ENCODE peak calls at places on chromosomes 13 and 19, in ten cellular contexts. One of them, this sample, is unnamed.

GRCh38 chr13:66656050-66656449 is 574.1 kb downstream of the PCDH9 start:
- DNase-seq in fibroblast of lung: no peak
- DNase-seq in tibial nerve: no peak
- DNase-seq in MCF 10A: no peak
- DNase-seq in heart left ventricle: no peak
- DNase-seq in nephron progenitor cell: no peak
- DNase-seq in left ventricle myocardium inferior: no peak
- DNase-seq in fibroblast of pulmonary artery: no peak
- DNase-seq in colonic mucosa: no peak
- DNase-seq in LNCaP clone FGC: no peak
- DNase-seq in this sample: no peak

GRCh38 chr19:31255863-31256600 is 93.2 kb downstream of the TSHZ3 start:
- DNase-seq in fibroblast of lung: no peak
- DNase-seq in tibial nerve: no peak
- DNase-seq in MCF 10A: no peak
- DNase-seq in heart left ventricle: no peak
- DNase-seq in nephron progenitor cell: no peak
- DNase-seq in left ventricle myocardium inferior: no peak
- DNase-seq in fibroblast of pulmonary artery: no peak
- DNase-seq in colonic mucosa: no peak
- DNase-seq in LNCaP clone FGC: no peak
- DNase-seq in this sample: no peak

GRCh38 chr13:35190241-35190640 is 248.2 kb downstream of the NBEA start:
- DNase-seq in fibroblast of lung: peak; percentile 29
- DNase-seq in tibial nerve: no peak
- DNase-seq in MCF 10A: no peak
- DNase-seq in heart left ventricle: no peak
- DNase-seq in nephron progenitor cell: no peak
- DNase-seq in left ventricle myocardium inferior: no peak
- DNase-seq in fibroblast of pulmonary artery: no peak
- DNase-seq in colonic mucosa: no peak
- DNase-seq in LNCaP clone FGC: no peak
- DNase-seq in this sample: no peak

GRCh38 chr13:93446256-93446655 is 219.6 kb downstream of the GPC6 start:
- DNase-seq in fibroblast of lung: no peak
- DNase-seq in tibial nerve: no peak
- DNase-seq in MCF 10A: no peak
- DNase-seq in heart left ventricle: no peak
- DNase-seq in nephron progenitor cell: no peak
- DNase-seq in left ventricle myocardium inferior: no peak
- DNase-seq in fibroblast of pulmonary artery: no peak
- DNase-seq in colonic mucosa: no peak
- DNase-seq in LNCaP clone FGC: no peak
- DNase-seq in this sample: no peak

GRCh38 chr19:12974301-12975220 is 5.2 kb downstream of the DAND5 start:
- DNase-seq in fibroblast of lung: no peak
- DNase-seq in tibial nerve: no peak
- DNase-seq in MCF 10A: no peak
- DNase-seq in heart left ventricle: no peak
- DNase-seq in nephron progenitor cell: no peak
- DNase-seq in left ventricle myocardium inferior: no peak
- DNase-seq in fibroblast of pulmonary artery: no peak
- DNase-seq in colonic mucosa: no peak
- DNase-seq in LNCaP clone FGC: no peak
- DNase-seq in this sample: no peak

GRCh38 chr19:39038098-39038497 is 5.7 kb upstream of the FBXO27 start:
- DNase-seq in fibroblast of lung: peak; percentile 43
- DNase-seq in tibial nerve: no peak
- DNase-seq in MCF 10A: peak; percentile 68
- DNase-seq in heart left ventricle: no peak
- DNase-seq in nephron progenitor cell: peak; percentile 47
- DNase-seq in left ventricle myocardium inferior: no peak
- DNase-seq in fibroblast of pulmonary artery: peak; percentile 47
- DNase-seq in colonic mucosa: no peak
- DNase-seq in LNCaP clone FGC: no peak
- DNase-seq in this sample: peak; percentile 59

GRCh38 chr19:9721861-9722260 is 46.7 kb downstream of the ZNF846 start:
- DNase-seq in fibroblast of lung: no peak
- DNase-seq in tibial nerve: no peak
- DNase-seq in MCF 10A: peak; percentile 11
- DNase-seq in heart left ventricle: no peak
- DNase-seq in nephron progenitor cell: no peak
- DNase-seq in left ventricle myocardium inferior: no peak
- DNase-seq in fibroblast of pulmonary artery: no peak
- DNase-seq in colonic mucosa: no peak
- DNase-seq in LNCaP clone FGC: no peak
- DNase-seq in this sample: no peak

GRCh38 chr13:55761986-55762385 is 1378.7 kb upstream of the PRR20A start:
- DNase-seq in fibroblast of lung: no peak
- DNase-seq in tibial nerve: no peak
- DNase-seq in MCF 10A: peak; percentile 3
- DNase-seq in heart left ventricle: no peak
- DNase-seq in nephron progenitor cell: no peak
- DNase-seq in left ventricle myocardium inferior: no peak
- DNase-seq in fibroblast of pulmonary artery: no peak
- DNase-seq in colonic mucosa: no peak
- DNase-seq in LNCaP clone FGC: no peak
- DNase-seq in this sample: no peak

GRCh38 chr19:6767081-6767356 is 216 bp downstream of the SH2D3A start:
- DNase-seq in fibroblast of lung: no peak
- DNase-seq in tibial nerve: no peak
- DNase-seq in MCF 10A: peak; percentile 62
- DNase-seq in heart left ventricle: no peak
- DNase-seq in nephron progenitor cell: no peak
- DNase-seq in left ventricle myocardium inferior: no peak
- DNase-seq in fibroblast of pulmonary artery: no peak
- DNase-seq in colonic mucosa: peak; percentile 73
- DNase-seq in LNCaP clone FGC: no peak
- DNase-seq in this sample: no peak

GRCh38 chr13:26819067-26819466 is 58.5 kb upstream of the GPR12 start:
- DNase-seq in fibroblast of lung: no peak
- DNase-seq in tibial nerve: no peak
- DNase-seq in MCF 10A: no peak
- DNase-seq in heart left ventricle: peak; percentile 37
- DNase-seq in nephron progenitor cell: no peak
- DNase-seq in left ventricle myocardium inferior: no peak
- DNase-seq in fibroblast of pulmonary artery: no peak
- DNase-seq in colonic mucosa: no peak
- DNase-seq in LNCaP clone FGC: no peak
- DNase-seq in this sample: no peak

GRCh38 chr13:28568286-28568685 is 73.4 kb upstream of the FLT1 start:
- DNase-seq in fibroblast of lung: peak; percentile 43
- DNase-seq in tibial nerve: peak; percentile 34
- DNase-seq in MCF 10A: no peak
- DNase-seq in heart left ventricle: peak; percentile 90
- DNase-seq in nephron progenitor cell: no peak
- DNase-seq in left ventricle myocardium inferior: peak; percentile 76
- DNase-seq in fibroblast of pulmonary artery: peak; percentile 71
- DNase-seq in colonic mucosa: peak; percentile 37
- DNase-seq in LNCaP clone FGC: peak; percentile 3
- DNase-seq in this sample: no peak

GRCh38 chr13:33487575-33488243 is 202.2 kb upstream of the STARD13 start:
- DNase-seq in fibroblast of lung: peak; percentile 65
- DNase-seq in tibial nerve: peak; percentile 32
- DNase-seq in MCF 10A: peak; percentile 19
- DNase-seq in heart left ventricle: no peak
- DNase-seq in nephron progenitor cell: no peak
- DNase-seq in left ventricle myocardium inferior: no peak
- DNase-seq in fibroblast of pulmonary artery: peak; percentile 65
- DNase-seq in colonic mucosa: peak; percentile 25
- DNase-seq in LNCaP clone FGC: no peak
- DNase-seq in this sample: no peak
- TF ChIP-seq CTCF in fibroblast of lung: peak; percentile 55
- TF ChIP-seq CTCF in tibial nerve: peak; percentile 57
- TF ChIP-seq CTCF in MCF 10A: no peak
- TF ChIP-seq CTCF in heart left ventricle: peak; percentile 42
- TF ChIP-seq CTCF in nephron progenitor cell: no peak
- TF ChIP-seq CTCF in left ventricle myocardium inferior: peak; percentile 60
- TF ChIP-seq CTCF in fibroblast of pulmonary artery: peak; percentile 49
- TF ChIP-seq CTCF in colonic mucosa: no peak
- TF ChIP-seq CTCF in LNCaP clone FGC: peak; percentile 37
- TF ChIP-seq CTCF in this sample: no peak

GRCh38 chr19:43430976-43431375 is 16.3 kb downstream of the TEX101 start:
- DNase-seq in fibroblast of lung: no peak
- DNase-seq in tibial nerve: no peak
- DNase-seq in MCF 10A: no peak
- DNase-seq in heart left ventricle: no peak
- DNase-seq in nephron progenitor cell: no peak
- DNase-seq in left ventricle myocardium inferior: no peak
- DNase-seq in fibroblast of pulmonary artery: no peak
- DNase-seq in colonic mucosa: no peak
- DNase-seq in LNCaP clone FGC: no peak
- DNase-seq in this sample: no peak

GRCh38 chr19:43432866-43433673 is 18.4 kb downstream of the TEX101 start:
- DNase-seq in fibroblast of lung: peak; percentile 51
- DNase-seq in tibial nerve: peak; percentile 40
- DNase-seq in MCF 10A: peak; percentile 71
- DNase-seq in heart left ventricle: peak; percentile 54
- DNase-seq in nephron progenitor cell: peak; percentile 66
- DNase-seq in left ventricle myocardium inferior: peak; percentile 41
- DNase-seq in fibroblast of pulmonary artery: peak; percentile 64
- DNase-seq in colonic mucosa: peak; percentile 70
- DNase-seq in LNCaP clone FGC: no peak
- DNase-seq in this sample: peak; percentile 33

GRCh38 chr19:43433689-43434088 is 19.0 kb downstream of the TEX101 start:
- DNase-seq in fibroblast of lung: no peak
- DNase-seq in tibial nerve: no peak
- DNase-seq in MCF 10A: no peak
- DNase-seq in heart left ventricle: no peak
- DNase-seq in nephron progenitor cell: no peak
- DNase-seq in left ventricle myocardium inferior: no peak
- DNase-seq in fibroblast of pulmonary artery: no peak
- DNase-seq in colonic mucosa: no peak
- DNase-seq in LNCaP clone FGC: no peak
- DNase-seq in this sample: no peak

GRCh38 chr19:43429395-43429794 is 14.7 kb downstream of the TEX101 start:
- DNase-seq in fibroblast of lung: no peak
- DNase-seq in tibial nerve: no peak
- DNase-seq in MCF 10A: no peak
- DNase-seq in heart left ventricle: no peak
- DNase-seq in nephron progenitor cell: no peak
- DNase-seq in left ventricle myocardium inferior: no peak
- DNase-seq in fibroblast of pulmonary artery: no peak
- DNase-seq in colonic mucosa: no peak
- DNase-seq in LNCaP clone FGC: no peak
- DNase-seq in this sample: no peak

DNA sequence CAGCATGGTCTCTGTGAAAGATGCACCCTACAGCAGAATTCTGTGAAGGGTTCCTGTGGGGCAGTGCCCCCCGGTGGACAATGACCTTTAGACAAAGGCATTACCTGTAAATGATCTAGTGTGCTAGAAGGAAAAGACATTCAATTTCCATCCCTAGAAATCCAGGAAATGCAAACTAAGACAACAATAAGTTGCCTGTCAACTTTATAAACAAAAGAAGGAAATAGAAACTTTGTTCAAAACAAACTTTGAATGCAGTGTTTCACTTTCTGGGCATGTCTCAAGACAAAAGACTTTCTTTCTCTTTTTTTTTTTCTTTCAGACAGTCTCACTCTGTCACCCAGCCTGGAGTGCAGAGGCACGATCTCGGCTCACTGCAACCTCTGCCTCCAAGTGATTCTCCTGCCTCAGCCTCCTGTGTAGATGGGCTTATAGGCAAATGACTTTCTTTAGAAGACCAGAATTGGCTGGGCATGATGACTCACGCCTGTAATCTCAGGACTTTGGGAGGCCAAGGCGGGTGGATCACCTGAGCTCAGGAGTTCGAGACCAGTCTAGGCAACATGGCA is 15.5 kb downstream of the TEX101 start:
- DNase-seq in fibroblast of lung: peak; percentile 25
- DNase-seq in tibial nerve: no peak
- DNase-seq in MCF 10A: no peak
- DNase-seq in heart left ventricle: no peak
- DNase-seq in nephron progenitor cell: no peak
- DNase-seq in left ventricle myocardium inferior: no peak
- DNase-seq in fibroblast of pulmonary artery: no peak
- DNase-seq in colonic mucosa: peak; percentile 33
- DNase-seq in LNCaP clone FGC: no peak
- DNase-seq in this sample: no peak
- TF ChIP-seq CTCF in fibroblast of lung: no peak
- TF ChIP-seq CTCF in tibial nerve: no peak
- TF ChIP-seq CTCF in MCF 10A: peak; percentile 9
- TF ChIP-seq CTCF in heart left ventricle: no peak
- TF ChIP-seq CTCF in nephron progenitor cell: peak; percentile 13
- TF ChIP-seq CTCF in left ventricle myocardium inferior: no peak
- TF ChIP-seq CTCF in fibroblast of pulmonary artery: peak; percentile 9
- TF ChIP-seq CTCF in colonic mucosa: no peak
- TF ChIP-seq CTCF in LNCaP clone FGC: peak; percentile 7
- TF ChIP-seq CTCF in this sample: no peak

GRCh38 chr19:55465460-55466245 is 1.1 kb upstream of the C19orf85 start:
- DNase-seq in fibroblast of lung: no peak
- DNase-seq in tibial nerve: no peak
- DNase-seq in MCF 10A: no peak
- DNase-seq in heart left ventricle: peak; percentile 24
- DNase-seq in nephron progenitor cell: no peak
- DNase-seq in left ventricle myocardium inferior: no peak
- DNase-seq in fibroblast of pulmonary artery: no peak
- DNase-seq in colonic mucosa: no peak
- DNase-seq in LNCaP clone FGC: no peak
- DNase-seq in this sample: no peak

GRCh38 chr19:55467236-55468053 is 2.9 kb upstream of the C19orf85 start:
- DNase-seq in fibroblast of lung: peak; percentile 61
- DNase-seq in tibial nerve: peak; percentile 72
- DNase-seq in MCF 10A: peak; percentile 65
- DNase-seq in heart left ventricle: peak; percentile 74
- DNase-seq in nephron progenitor cell: peak; percentile 83
- DNase-seq in left ventricle myocardium inferior: peak; percentile 69
- DNase-seq in fibroblast of pulmonary artery: peak; percentile 82
- DNase-seq in colonic mucosa: peak; percentile 62
- DNase-seq in LNCaP clone FGC: no peak
- DNase-seq in this sample: peak; percentile 27

GRCh38 chr19:55471266-55471665 is 5.2 kb upstream of the ZNF628 start:
- DNase-seq in fibroblast of lung: no peak
- DNase-seq in tibial nerve: no peak
- DNase-seq in MCF 10A: no peak
- DNase-seq in heart left ventricle: no peak
- DNase-seq in nephron progenitor cell: no peak
- DNase-seq in left ventricle myocardium inferior: no peak
- DNase-seq in fibroblast of pulmonary artery: no peak
- DNase-seq in colonic mucosa: no peak
- DNase-seq in LNCaP clone FGC: no peak
- DNase-seq in this sample: no peak

GRCh38 chr19:55466246-55466614 is 1.7 kb upstream of the C19orf85 start:
- DNase-seq in fibroblast of lung: no peak
- DNase-seq in tibial nerve: no peak
- DNase-seq in MCF 10A: no peak
- DNase-seq in heart left ventricle: no peak
- DNase-seq in nephron progenitor cell: no peak
- DNase-seq in left ventricle myocardium inferior: no peak
- DNase-seq in fibroblast of pulmonary artery: no peak
- DNase-seq in colonic mucosa: no peak
- DNase-seq in LNCaP clone FGC: no peak
- DNase-seq in this sample: no peak

GRCh38 chr19:55468054-55468393 is 3.5 kb upstream of the C19orf85 start:
- DNase-seq in fibroblast of lung: no peak
- DNase-seq in tibial nerve: no peak
- DNase-seq in MCF 10A: no peak
- DNase-seq in heart left ventricle: no peak
- DNase-seq in nephron progenitor cell: no peak
- DNase-seq in left ventricle myocardium inferior: no peak
- DNase-seq in fibroblast of pulmonary artery: no peak
- DNase-seq in colonic mucosa: no peak
- DNase-seq in LNCaP clone FGC: no peak
- DNase-seq in this sample: no peak
- TF ChIP-seq CTCF in fibroblast of lung: no peak
- TF ChIP-seq CTCF in tibial nerve: peak; percentile 30
- TF ChIP-seq CTCF in MCF 10A: no peak
- TF ChIP-seq CTCF in heart left ventricle: no peak
- TF ChIP-seq CTCF in nephron progenitor cell: no peak
- TF ChIP-seq CTCF in left ventricle myocardium inferior: no peak
- TF ChIP-seq CTCF in fibroblast of pulmonary artery: no peak
- TF ChIP-seq CTCF in colonic mucosa: no peak
- TF ChIP-seq CTCF in LNCaP clone FGC: no peak
- TF ChIP-seq CTCF in this sample: peak; percentile 4

GRCh38 chr19:23440207-23440606 is 44.9 kb upstream of the ZNF91 start:
- DNase-seq in fibroblast of lung: no peak
- DNase-seq in tibial nerve: no peak
- DNase-seq in MCF 10A: no peak
- DNase-seq in heart left ventricle: no peak
- DNase-seq in nephron progenitor cell: no peak
- DNase-seq in left ventricle myocardium inferior: no peak
- DNase-seq in fibroblast of pulmonary artery: no peak
- DNase-seq in colonic mucosa: no peak
- DNase-seq in LNCaP clone FGC: no peak
- DNase-seq in this sample: no peak
- TF ChIP-seq CTCF in fibroblast of lung: peak; percentile 26
- TF ChIP-seq CTCF in tibial nerve: no peak
- TF ChIP-seq CTCF in MCF 10A: peak; percentile 26
- TF ChIP-seq CTCF in heart left ventricle: no peak
- TF ChIP-seq CTCF in nephron progenitor cell: no peak
- TF ChIP-seq CTCF in left ventricle myocardium inferior: no peak
- TF ChIP-seq CTCF in fibroblast of pulmonary artery: peak; percentile 12
- TF ChIP-seq CTCF in colonic mucosa: no peak
- TF ChIP-seq CTCF in LNCaP clone FGC: no peak
- TF ChIP-seq CTCF in this sample: no peak